ENCODE peak calls at places on chromosome X, in seven cellular contexts. T, P, N, F, G, S and B are unnamed samples.

GRCh38 chrX:118448273-118448783 is 47.3 kb upstream of the DOCK11 start:
- DNase-seq in T (no peak), P (peak), N (no peak), F (peak), G (no peak), S (no peak), B (no peak)

GRCh38 chrX:22952011-22952410 is 47.7 kb upstream of the DDX53 start:
- DNase-seq in T (no peak), P (peak), N (no peak), F (peak), G (no peak), S (no peak), B (peak)

GRCh38 chrX:24380273-24381036 is 20.0 kb downstream of the SUPT20HL1 start:
- DNase-seq in T (no peak), P (no peak), N (no peak), F (no peak), G (no peak), S (no peak), B (no peak)

GRCh38 chrX:43224496-43224895 is 431.6 kb upstream of the MAOA start:
- DNase-seq in T (no peak), P (no peak), N (no peak), F (no peak), G (no peak), S (no peak), B (no peak)

GRCh38 chrX:70134116-70134477 is 850 bp downstream of the IGBP1 start:
- DNase-seq in T (no peak), P (peak), N (no peak), F (peak), G (no peak), S (no peak), B (peak)

GRCh38 chrX:116306218-116306617 is 130.2 kb upstream of the SLC6A14 start:
- DNase-seq in T (no peak), P (no peak), N (no peak), F (no peak), G (no peak), S (no peak), B (no peak)

GRCh38 chrX:87896057-87896456 is 378.5 kb downstream of the KLHL4 start:
- DNase-seq in T (no peak), P (no peak), N (no peak), F (no peak), G (no peak), S (no peak), B (no peak)

GRCh38 chrX:21715825-21716224 is 42.1 kb downstream of the SMPX start:
- DNase-seq in T (no peak), P (no peak), N (no peak), F (no peak), G (no peak), S (no peak), B (no peak)

GRCh38 chrX:77442728-77443127 is 4.5 kb upstream of the FGF16 start:
- DNase-seq in T (no peak), P (peak), N (no peak), F (peak), G (no peak), S (no peak), B (no peak)

GRCh38 chrX:96683997-96684338 is 674 bp upstream of the DIAPH2 start:
- DNase-seq in T (no peak), P (no peak), N (no peak), F (no peak), G (no peak), S (no peak), B (peak)

GRCh38 chrX:139831689-139832456 is 101.0 kb downstream of the ATP11C start:
- DNase-seq in T (no peak), P (peak), N (no peak), F (peak), G (no peak), S (no peak), B (peak)

GRCh38 chrX:70033348-70033747 is 16.4 kb downstream of the AWAT2 start:
- DNase-seq in T (no peak), P (peak), N (no peak), F (no peak), G (no peak), S (no peak), B (peak)

GRCh38 chrX:38959736-38960534 is 158.7 kb downstream of the MID1IP1 start:
- DNase-seq in T (no peak), P (no peak), N (no peak), F (no peak), G (no peak), S (no peak), B (no peak)

GRCh38 chrX:95058815-95059214 is 1384.8 kb downstream of the FAM133A start:
- DNase-seq in T (no peak), P (peak), N (no peak), F (peak), G (no peak), S (no peak), B (no peak)

GRCh38 chrX:78945186-78945912 is at the start of gene P2RY10:
- DNase-seq in T (no peak), P (no peak), N (no peak), F (no peak), G (no peak), S (no peak), B (no peak)

GRCh38 chrX:151982217-151982616 is 7.7 kb upstream of the GABRE start:
- DNase-seq in T (no peak), P (peak), N (no peak), F (peak), G (no peak), S (no peak), B (peak)

GRCh38 chrX:71178908-71179307 is 34.3 kb downstream of the NLGN3 start:
- DNase-seq in T (peak), P (peak), N (peak), F (peak), G (no peak), S (no peak), B (peak)

GRCh38 chrX:38172596-38172995 is 48.1 kb downstream of the SRPX start:
- DNase-seq in T (no peak), P (peak), N (no peak), F (no peak), G (no peak), S (no peak), B (no peak)

GRCh38 chrX:47936224-47936939 is 67.4 kb downstream of the ZNF182 start:
- DNase-seq in T (no peak), P (no peak), N (no peak), F (peak), G (peak), S (no peak), B (no peak)

GRCh38 chrX:53421772-53422090 is 723 bp downstream of the SMC1A start:
- DNase-seq in T (no peak), P (no peak), N (no peak), F (no peak), G (no peak), S (no peak), B (no peak)

GRCh38 chrX:136065044-136065671 is 79.9 kb downstream of the SLC9A6 start:
- DNase-seq in T (no peak), P (peak), N (no peak), F (peak), G (peak), S (no peak), B (peak)

DNA sequence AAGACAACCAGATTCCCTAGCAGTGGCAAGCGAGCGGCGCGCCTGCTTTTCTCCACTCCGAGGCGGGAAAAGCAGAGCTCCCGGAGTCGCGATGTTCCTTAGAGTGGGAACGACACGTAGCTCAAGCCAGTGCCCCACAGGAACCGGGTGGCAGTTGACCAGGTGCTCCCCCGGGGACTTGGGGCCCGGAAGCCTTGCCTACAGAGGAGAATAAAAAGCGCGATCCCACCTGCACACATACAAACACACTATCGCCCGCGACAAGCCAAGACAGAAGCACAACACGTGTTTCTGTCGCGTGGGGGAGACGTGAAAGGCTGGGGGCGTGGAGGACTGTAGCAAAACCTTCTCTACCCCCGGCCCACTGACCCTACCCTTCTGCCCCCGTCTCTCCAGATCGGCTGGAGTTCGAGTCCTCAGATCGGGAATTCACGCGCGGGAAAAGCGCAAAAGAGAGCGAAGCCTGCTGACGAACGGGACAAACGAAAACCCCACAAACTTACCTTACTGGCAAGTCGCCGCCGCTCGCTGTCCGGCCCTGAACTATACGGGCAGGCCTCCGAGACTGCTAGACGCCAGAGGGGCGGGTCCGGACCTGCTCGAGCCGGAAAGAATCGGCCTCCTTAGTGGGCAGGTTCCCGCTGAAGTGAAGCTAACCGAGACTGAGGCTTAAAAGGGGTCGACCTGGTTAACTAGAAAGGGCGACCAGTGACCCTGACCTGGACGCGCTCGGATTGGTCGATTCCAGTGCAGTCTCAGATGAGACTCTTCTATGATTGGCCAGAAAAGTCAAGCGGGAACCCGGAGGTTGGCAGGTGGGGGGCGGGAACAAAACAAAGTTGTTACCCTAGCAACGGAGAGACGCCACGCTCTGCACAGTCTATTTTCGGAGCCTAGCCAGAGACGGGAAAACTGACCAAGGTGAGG is at the start of the genes DNAAF6 and NUP62CL:
- DNase-seq in T (peak), P (no peak), N (peak), F (peak), G (peak), S (peak), B (peak)
- H3K27ac ChIP-seq in T (no peak), P (no peak), N (no peak), F (no peak), G (no peak), S (no peak), B (no peak)

GRCh38 chrX:3581609-3582108 is 131.8 kb downstream of the PRKX start:
- DNase-seq in T (no peak), P (no peak), N (no peak), F (no peak), G (no peak), S (no peak), B (no peak)

GRCh38 chrX:3589474-3589873 is 124.0 kb downstream of the PRKX start:
- DNase-seq in T (no peak), P (no peak), N (no peak), F (no peak), G (no peak), S (no peak), B (no peak)

GRCh38 chrX:3582421-3582820 is 131.0 kb downstream of the PRKX start:
- DNase-seq in T (no peak), P (peak), N (no peak), F (peak), G (no peak), S (no peak), B (no peak)

GRCh38 chrX:3584415-3584996 is 128.9 kb downstream of the PRKX start:
- DNase-seq in T (no peak), P (no peak), N (no peak), F (no peak), G (no peak), S (no peak), B (no peak)

GRCh38 chrX:3585719-3586118 is 127.7 kb downstream of the PRKX start:
- DNase-seq in T (no peak), P (no peak), N (no peak), F (no peak), G (no peak), S (no peak), B (no peak)
- TF ChIP-seq CTCF in T (no peak), P (no peak), N (no peak), F (no peak), G (no peak), S (no peak), B (no peak)

GRCh38 chrX:30577362-30577961 is at the start of gene TASL:
- DNase-seq in T (no peak), P (no peak), N (no peak), F (no peak), G (no peak), S (no peak), B (no peak)
- H3K4me3 ChIP-seq in T (no peak), P (no peak), N (no peak), F (no peak), G (peak), S (peak), B (no peak)

GRCh38 chrX:9374537-9374936 is 90.3 kb upstream of the TBL1X start:
- DNase-seq in T (no peak), P (no peak), N (no peak), F (no peak), G (no peak), S (no peak), B (no peak)

GRCh38 chrX:9378980-9379696 is 85.7 kb upstream of the TBL1X start:
- DNase-seq in T (no peak), P (peak), N (no peak), F (peak), G (no peak), S (no peak), B (no peak)

GRCh38 chrX:9383655-9384054 is 81.2 kb upstream of the TBL1X start:
- DNase-seq in T (no peak), P (no peak), N (no peak), F (no peak), G (no peak), S (no peak), B (no peak)

DNA sequence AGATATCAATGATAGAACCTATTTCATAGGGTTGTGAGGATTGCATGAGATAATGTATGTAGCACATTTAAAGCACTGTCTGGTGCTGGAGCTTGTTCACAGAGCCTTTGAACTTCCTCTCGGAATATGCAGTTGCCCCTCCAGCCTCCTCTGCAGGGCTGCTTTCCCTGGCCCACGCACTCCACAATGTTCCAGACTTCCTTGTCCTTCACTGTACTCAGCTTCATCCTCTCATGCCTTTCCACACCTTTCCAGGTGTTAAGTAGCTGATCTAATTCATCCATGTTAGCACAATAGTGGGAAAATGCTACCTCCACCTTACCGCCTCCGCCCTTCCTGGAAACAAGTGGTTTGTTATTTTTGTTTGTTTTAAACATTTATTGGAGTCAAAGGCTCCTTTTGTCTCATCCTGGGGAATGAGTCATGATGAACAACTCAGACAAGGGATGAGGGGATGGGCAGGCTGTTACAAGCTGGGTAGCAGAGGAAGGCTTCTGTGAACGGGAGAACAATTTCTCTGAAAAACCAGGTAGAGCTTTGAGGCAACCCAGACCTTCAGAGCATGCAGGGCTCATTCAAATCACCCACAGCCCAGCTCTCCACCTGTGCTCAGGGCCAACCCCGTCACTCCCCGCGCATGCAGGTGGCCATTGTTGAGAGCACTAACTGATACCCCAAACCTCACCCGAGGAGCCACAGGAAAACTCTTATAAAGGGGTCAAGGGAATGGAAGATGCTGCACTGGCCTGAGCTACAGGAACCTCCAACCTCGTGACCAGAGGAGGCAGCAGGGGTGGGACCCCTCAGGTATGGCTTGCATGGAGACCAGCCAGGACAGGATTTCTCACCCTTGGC is 84.9 kb upstream of the TBL1X start:
- DNase-seq in T (no peak), P (peak), N (no peak), F (peak), G (no peak), S (no peak), B (no peak)
- H3K27ac ChIP-seq in T (no peak), P (no peak), N (no peak), F (no peak), G (no peak), S (no peak), B (no peak)

DNA sequence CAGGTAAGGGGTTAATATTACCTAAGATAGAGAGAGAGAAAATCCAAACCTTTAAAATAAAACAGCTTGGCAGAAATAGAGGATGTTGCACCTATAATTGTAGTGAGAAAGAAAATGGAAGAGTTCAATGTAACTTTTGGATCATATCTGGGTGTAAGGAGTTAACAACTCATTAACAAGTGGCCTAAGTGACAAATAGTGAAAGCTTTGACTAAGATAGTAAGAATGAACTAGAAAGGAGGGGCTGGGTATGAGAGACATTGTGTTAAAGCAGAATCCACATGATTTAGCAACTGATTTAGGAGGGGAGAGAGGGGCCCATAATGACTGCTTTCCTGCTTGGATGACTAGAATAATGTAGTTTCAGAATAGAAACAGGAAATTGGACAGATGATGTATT is 761.0 kb downstream of the IL1RAPL1 start:
- DNase-seq in T (no peak), P (peak), N (no peak), F (no peak), G (no peak), S (no peak), B (peak)
- TF ChIP-seq CTCF in T (no peak), P (no peak), N (no peak), F (no peak), G (no peak), S (no peak), B (no peak)

GRCh38 chrX:153494061-153494460 is 719 bp upstream of the BGN start:
- DNase-seq in T (no peak), P (peak), N (no peak), F (peak), G (no peak), S (no peak), B (no peak)

GRCh38 chrX:153495362-153495751 is 577 bp downstream of the BGN start:
- DNase-seq in T (no peak), P (peak), N (peak), F (peak), G (peak), S (no peak), B (no peak)

GRCh38 chrX:153495903-153496629 is 1.3 kb downstream of the BGN start:
- DNase-seq in T (no peak), P (no peak), N (no peak), F (no peak), G (peak), S (no peak), B (no peak)

GRCh38 chrX:153493085-153493484 is 1.7 kb upstream of the BGN start:
- DNase-seq in T (no peak), P (no peak), N (no peak), F (no peak), G (no peak), S (no peak), B (no peak)

DNA sequence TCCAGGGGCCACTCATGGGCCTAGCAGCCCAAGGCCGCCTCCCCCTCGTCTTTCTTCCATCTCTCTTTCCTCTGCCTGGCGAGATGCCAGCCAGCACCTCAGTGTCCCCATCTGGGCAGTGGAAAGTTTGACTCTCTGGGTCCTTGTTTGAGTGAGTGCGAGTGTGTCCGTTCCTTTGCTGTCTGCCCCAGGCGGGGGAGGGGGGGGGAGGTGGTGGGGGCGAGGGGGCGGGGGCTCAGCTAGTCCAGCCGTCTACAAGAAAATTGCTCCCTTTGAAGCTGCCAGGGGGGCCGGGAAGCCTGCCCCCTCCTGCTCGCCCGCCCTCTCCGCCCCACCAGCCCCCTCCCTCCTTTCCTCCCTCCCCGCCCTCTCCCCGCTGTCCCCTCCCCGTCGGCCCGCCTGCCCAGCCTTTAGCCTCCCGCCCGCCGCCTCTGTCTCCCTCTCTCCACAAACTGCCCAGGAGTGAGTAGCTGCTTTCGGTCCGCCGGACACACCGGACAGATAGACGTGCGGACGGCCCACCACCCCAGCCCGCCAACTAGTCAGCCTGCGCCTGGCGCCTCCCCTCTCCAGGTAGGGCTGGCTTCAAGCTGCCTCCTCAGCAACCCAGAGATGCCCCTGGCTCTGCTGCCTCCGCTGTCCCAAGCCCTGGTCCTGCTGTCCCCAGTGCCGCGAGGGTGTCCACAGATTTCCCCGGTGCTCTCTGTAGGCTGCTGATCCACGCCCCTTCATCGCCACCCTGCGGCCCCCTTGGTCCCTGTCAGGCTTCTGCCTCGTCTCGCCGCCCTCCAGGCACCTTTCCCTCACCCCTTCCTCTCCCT is at the start of gene BGN:
- DNase-seq in T (no peak), P (peak), N (peak), F (peak), G (peak), S (no peak), B (peak)
- H3K4me3 ChIP-seq in T (peak), P (peak), N (peak), F (peak), G (peak), S (peak), B (peak)